ENCODE peak calls at places on chromosomes 11 and 22, in four cellular contexts. One of them, this sample, is unnamed.

GRCh38 chr22:47788461-47788860 is 1026.0 kb downstream of the TBC1D22A start:
- DNase-seq in endothelial cell of umbilical vein: no peak
- DNase-seq in K562: no peak
- DNase-seq in A549: no peak
- DNase-seq in this sample: no peak

GRCh38 chr11:47466701-47467250 is 17.8 kb upstream of the RAPSN start:
- DNase-seq in endothelial cell of umbilical vein: peak
- DNase-seq in A549: no peak
- DNase-seq in K562: no peak
- DNase-seq in this sample: no peak

GRCh38 chr11:75311858-75312288 is 39.6 kb downstream of the ARRB1 start:
- DNase-seq in endothelial cell of umbilical vein: peak
- DNase-seq in A549: no peak
- DNase-seq in K562: no peak
- DNase-seq in this sample: no peak

GRCh38 chr22:46087816-46088277 is 62.5 kb upstream of the PPARA start:
- DNase-seq in K562: peak
- DNase-seq in A549: no peak
- DNase-seq in endothelial cell of umbilical vein: peak
- DNase-seq in this sample: no peak

GRCh38 chr11:134477486-134477885 is 65.4 kb upstream of the B3GAT1 start:
- DNase-seq in endothelial cell of umbilical vein: no peak
- DNase-seq in K562: no peak
- DNase-seq in A549: no peak
- DNase-seq in this sample: no peak

GRCh38 chr11:120137611-120138521 is at the start of gene TRIM29:
- DNase-seq in A549: no peak
- DNase-seq in endothelial cell of umbilical vein: no peak
- DNase-seq in K562: peak
- DNase-seq in this sample: no peak

GRCh38 chr11:92225563-92226308 is 1.1 kb downstream of the FAT3 start:
- DNase-seq in endothelial cell of umbilical vein: no peak
- DNase-seq in A549: no peak
- DNase-seq in K562: no peak
- DNase-seq in this sample: no peak

GRCh38 chr11:76919887-76920746 is 59.4 kb downstream of the ACER3 start:
- DNase-seq in A549: peak
- DNase-seq in K562: peak
- DNase-seq in endothelial cell of umbilical vein: peak
- DNase-seq in this sample: peak

GRCh38 chr11:58508814-58509213 is 909 bp upstream of the OR5B21 start:
- DNase-seq in A549: no peak
- DNase-seq in K562: no peak
- DNase-seq in endothelial cell of umbilical vein: no peak
- DNase-seq in this sample: no peak

GRCh38 chr11:34274712-34275398 is 83.0 kb downstream of the ABTB2 start:
- DNase-seq in K562: no peak
- DNase-seq in A549: peak
- DNase-seq in endothelial cell of umbilical vein: no peak
- DNase-seq in this sample: no peak

GRCh38 chr22:30104501-30105156 is 24.4 kb downstream of the HORMAD2 start:
- DNase-seq in K562: no peak
- DNase-seq in A549: no peak
- DNase-seq in endothelial cell of umbilical vein: no peak
- DNase-seq in this sample: no peak

GRCh38 chr22:43270314-43270908 is 72.8 kb downstream of the SCUBE1 start:
- DNase-seq in endothelial cell of umbilical vein: no peak
- DNase-seq in A549: peak
- DNase-seq in K562: peak
- DNase-seq in this sample: no peak

GRCh38 chr11:72217856-72218745 is 1.5 kb downstream of the FOLR2 start:
- DNase-seq in K562: no peak
- DNase-seq in endothelial cell of umbilical vein: no peak
- DNase-seq in A549: no peak
- DNase-seq in this sample: no peak

GRCh38 chr22:25403284-25403606 is 161.2 kb upstream of the GRK3 start:
- DNase-seq in A549: no peak
- DNase-seq in K562: no peak
- DNase-seq in endothelial cell of umbilical vein: no peak
- DNase-seq in this sample: peak

GRCh38 chr11:102451693-102452460 is 688 bp downstream of the TMEM123 start:
- DNase-seq in endothelial cell of umbilical vein: peak
- DNase-seq in K562: peak
- DNase-seq in A549: peak
- DNase-seq in this sample: peak

GRCh38 chr11:127454856-127455255 is 454.3 kb upstream of the KIRREL3 start:
- DNase-seq in A549: no peak
- DNase-seq in K562: no peak
- DNase-seq in endothelial cell of umbilical vein: no peak
- DNase-seq in this sample: peak

GRCh38 chr22:50486561-50487289 is at the start of gene MIOX:
- DNase-seq in A549: no peak
- DNase-seq in endothelial cell of umbilical vein: no peak
- DNase-seq in K562: no peak
- DNase-seq in this sample: no peak

GRCh38 chr11:111694851-111695250 is 71.3 kb downstream of the PPP2R1B start:
- DNase-seq in K562: no peak
- DNase-seq in endothelial cell of umbilical vein: peak
- DNase-seq in A549: no peak
- DNase-seq in this sample: no peak

GRCh38 chr11:87150936-87151335 is 113.2 kb downstream of the TMEM135 start:
- DNase-seq in endothelial cell of umbilical vein: peak
- DNase-seq in A549: no peak
- DNase-seq in K562: no peak
- DNase-seq in this sample: no peak

GRCh38 chr11:110447897-110448522 is 18.3 kb downstream of the FDX1 start:
- DNase-seq in A549: no peak
- DNase-seq in endothelial cell of umbilical vein: peak
- DNase-seq in K562: no peak
- DNase-seq in this sample: no peak

GRCh38 chr22:19940536-19941364 is 822 bp upstream of the COMT start:
- DNase-seq in K562: peak
- DNase-seq in A549: peak
- DNase-seq in endothelial cell of umbilical vein: no peak
- DNase-seq in this sample: peak

GRCh38 chr11:114277637-114278341 is 18.4 kb upstream of the NNMT start:
- DNase-seq in K562: no peak
- DNase-seq in A549: no peak
- DNase-seq in endothelial cell of umbilical vein: no peak
- DNase-seq in this sample: no peak

GRCh38 chr11:86097965-86098364 is 29.1 kb upstream of the PICALM start:
- DNase-seq in A549: no peak
- DNase-seq in endothelial cell of umbilical vein: no peak
- DNase-seq in K562: no peak
- DNase-seq in this sample: peak

GRCh38 chr11:112249871-112250590 is 10.6 kb downstream of the PLET1 start:
- DNase-seq in A549: no peak
- DNase-seq in K562: no peak
- DNase-seq in endothelial cell of umbilical vein: no peak
- DNase-seq in this sample: no peak

GRCh38 chr11:3135491-3136440 is 29.3 kb downstream of the OSBPL5 start:
- DNase-seq in endothelial cell of umbilical vein: no peak
- DNase-seq in K562: no peak
- DNase-seq in A549: no peak
- DNase-seq in this sample: peak

GRCh38 chr11:1050581-1051355 is 14.2 kb upstream of the MUC6 start:
- DNase-seq in K562: peak
- DNase-seq in A549: peak
- DNase-seq in endothelial cell of umbilical vein: peak
- DNase-seq in this sample: peak

GRCh38 chr22:20602589-20603164 is 95.3 kb downstream of the MED15 start:
- DNase-seq in endothelial cell of umbilical vein: no peak
- DNase-seq in K562: no peak
- DNase-seq in A549: no peak
- DNase-seq in this sample: no peak

GRCh38 chr11:126079640-126080205 is 17.1 kb upstream of the CDON start:
- DNase-seq in A549: no peak
- DNase-seq in K562: no peak
- DNase-seq in endothelial cell of umbilical vein: no peak
- DNase-seq in this sample: no peak

GRCh38 chr11:66800720-66801428 is 42.4 kb upstream of the RCE1 start:
- DNase-seq in A549: no peak
- DNase-seq in endothelial cell of umbilical vein: no peak
- DNase-seq in K562: no peak
- DNase-seq in this sample: no peak

GRCh38 chr11:67356867-67357561 is 3.7 kb upstream of the POLD4 start:
- DNase-seq in K562: peak
- DNase-seq in endothelial cell of umbilical vein: peak
- DNase-seq in A549: peak
- DNase-seq in this sample: peak

GRCh38 chr11:109342261-109342660 is 79.7 kb upstream of the C11orf87 start:
- DNase-seq in A549: no peak
- DNase-seq in endothelial cell of umbilical vein: no peak
- DNase-seq in K562: no peak
- DNase-seq in this sample: no peak
- TF ChIP-seq MYC in A549: no peak
- TF ChIP-seq MYC in endothelial cell of umbilical vein: no peak
- TF ChIP-seq MYC in K562: no peak
- TF ChIP-seq MYC in this sample: no peak

DNA sequence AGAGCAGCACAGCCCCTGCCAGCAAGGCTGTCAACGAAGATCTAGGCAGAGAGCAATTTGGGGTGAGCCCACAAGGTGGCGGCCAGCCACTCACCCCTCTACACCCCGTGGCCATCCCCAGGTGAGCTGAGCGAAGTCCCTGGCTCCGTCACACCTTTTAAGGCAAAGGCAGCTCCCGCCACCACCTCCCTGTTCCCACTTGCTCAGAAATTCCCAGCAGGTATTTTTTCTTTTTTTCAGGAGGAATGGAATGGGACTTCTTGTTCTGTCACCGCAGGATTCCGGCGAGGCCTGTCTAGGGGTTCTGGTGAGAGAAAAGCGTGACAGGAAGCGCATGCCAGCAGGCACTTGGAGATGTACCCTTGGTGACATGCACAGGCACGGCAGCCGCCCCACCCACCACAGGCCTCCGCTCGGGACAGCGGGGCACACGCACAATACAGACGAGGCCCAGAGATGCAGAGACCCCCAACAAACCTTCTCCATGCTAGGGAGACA is 10.0 kb downstream of the RPL3 start:
- DNase-seq in endothelial cell of umbilical vein: no peak
- DNase-seq in A549: no peak
- DNase-seq in K562: no peak
- DNase-seq in this sample: no peak
- TF ChIP-seq CTCF in endothelial cell of umbilical vein: no peak
- TF ChIP-seq CTCF in A549: no peak
- TF ChIP-seq CTCF in K562: peak
- TF ChIP-seq CTCF in this sample: no peak

DNA sequence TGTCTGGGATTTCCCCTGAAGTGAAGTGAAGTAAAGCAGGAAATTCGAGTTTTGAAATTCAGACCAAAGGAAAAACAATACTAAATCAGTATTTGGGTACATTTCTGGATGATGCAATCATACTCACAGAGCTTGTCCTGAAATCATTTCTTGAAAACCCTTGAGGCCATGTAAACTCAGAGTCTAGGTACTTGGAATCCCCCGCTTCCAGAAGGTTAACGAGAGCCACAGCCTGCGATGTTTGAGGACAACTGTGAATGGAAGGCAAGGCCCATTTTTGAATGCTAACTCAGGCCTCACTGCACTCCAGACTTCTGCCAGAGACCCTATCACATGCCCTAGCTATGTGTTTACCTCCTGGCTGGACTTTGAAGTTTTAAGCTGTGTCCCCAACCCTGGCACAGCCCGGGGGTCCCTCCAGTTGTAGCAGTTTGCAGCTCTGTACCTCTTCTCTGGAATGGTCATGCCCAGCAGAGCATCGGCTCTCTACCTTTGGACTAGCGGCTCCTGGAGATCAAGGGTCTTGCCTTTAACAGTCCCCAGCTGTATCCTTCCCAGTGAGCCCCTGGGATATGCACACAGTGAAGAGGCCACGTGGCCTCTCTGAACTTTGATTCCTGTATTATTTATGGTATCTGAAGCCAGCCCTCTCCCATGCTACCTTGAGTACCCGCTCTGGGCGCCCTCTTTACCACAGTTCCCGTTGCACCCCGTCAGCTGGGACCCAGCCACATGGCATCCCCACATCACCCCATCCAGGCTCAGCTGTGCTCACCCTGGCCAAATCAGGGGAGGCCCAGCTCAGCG is 5.6 kb upstream of the FTH1 start:
- DNase-seq in K562: no peak
- DNase-seq in endothelial cell of umbilical vein: peak
- DNase-seq in A549: no peak
- DNase-seq in this sample: no peak
- TF ChIP-seq POLR2A in K562: no peak
- TF ChIP-seq POLR2A in endothelial cell of umbilical vein: no peak
- TF ChIP-seq POLR2A in A549: no peak
- TF ChIP-seq POLR2A in this sample: no peak

GRCh38 chr11:17845431-17845881 is 110.9 kb downstream of the KCNC1 start:
- DNase-seq in K562: no peak
- DNase-seq in endothelial cell of umbilical vein: no peak
- DNase-seq in A549: no peak
- DNase-seq in this sample: no peak
- TF ChIP-seq MYC in K562: no peak
- TF ChIP-seq MYC in endothelial cell of umbilical vein: no peak
- TF ChIP-seq MYC in A549: no peak
- TF ChIP-seq MYC in this sample: no peak

GRCh38 chr11:13019313-13019712 is 10.2 kb downstream of the RASSF10 start:
- DNase-seq in K562: no peak
- DNase-seq in A549: no peak
- DNase-seq in endothelial cell of umbilical vein: no peak
- DNase-seq in this sample: no peak

GRCh38 chr11:13015753-13016152 is 6.6 kb downstream of the RASSF10 start:
- DNase-seq in endothelial cell of umbilical vein: no peak
- DNase-seq in A549: no peak
- DNase-seq in K562: no peak
- DNase-seq in this sample: no peak

GRCh38 chr11:13013054-13013488 is 4.0 kb downstream of the RASSF10 start:
- DNase-seq in K562: no peak
- DNase-seq in endothelial cell of umbilical vein: no peak
- DNase-seq in A549: no peak
- DNase-seq in this sample: no peak

GRCh38 chr11:13012037-13012693 is 3.0 kb downstream of the RASSF10 start:
- DNase-seq in A549: no peak
- DNase-seq in endothelial cell of umbilical vein: no peak
- DNase-seq in K562: no peak
- DNase-seq in this sample: no peak

DNA sequence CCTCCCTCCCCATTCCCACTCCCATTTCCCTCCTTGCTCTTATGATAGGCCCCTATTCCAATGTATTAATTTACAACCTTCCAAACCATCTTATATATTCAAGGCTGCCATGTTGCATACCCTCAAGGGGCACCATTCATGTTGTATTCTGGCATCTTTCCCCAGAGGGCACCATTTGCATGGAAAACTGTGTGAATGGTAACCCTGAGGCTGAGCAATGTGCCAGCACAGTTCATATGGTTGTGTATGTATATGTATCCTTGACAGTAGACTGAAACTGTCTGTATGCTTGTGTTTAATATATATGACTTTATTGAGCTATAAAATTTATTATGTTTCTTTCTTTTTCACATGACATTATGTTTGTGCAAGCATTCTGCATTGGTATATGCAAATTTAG is 7.3 kb downstream of the RASSF10 start:
- DNase-seq in endothelial cell of umbilical vein: peak
- DNase-seq in A549: no peak
- DNase-seq in K562: no peak
- DNase-seq in this sample: peak
- TF ChIP-seq CTCF in endothelial cell of umbilical vein: no peak
- TF ChIP-seq CTCF in A549: peak
- TF ChIP-seq CTCF in K562: no peak
- TF ChIP-seq CTCF in this sample: no peak